ENCODE peak calls at places on chromosomes 3 and 15, in nine cellular contexts. D, T, E, G, K, P, S, W and Y are unnamed samples.

GRCh38 chr3:13139471-13140065 is 66.3 kb upstream of the IQSEC1 start:
- DNase-seq in D (no peak), T (no peak), E (no peak), G (no peak), K (no peak), P (no peak), S (no peak), W (no peak), Y (no peak)

GRCh38 chr3:183293966-183294365 is 40.9 kb downstream of the B3GNT5 start:
- DNase-seq in D (no peak), T (no peak), E (no peak), G (no peak), K (no peak), P (no peak), S (no peak), W (no peak), Y (no peak)

GRCh38 chr15:34952481-34952880 is 17.1 kb downstream of the AQR start:
- DNase-seq in D (no peak), T (no peak), E (no peak), G (no peak), K (no peak), P (no peak), S (no peak), W (no peak), Y (no peak)

GRCh38 chr3:169171739-169172138 is 491.8 kb downstream of the MECOM start:
- DNase-seq in D (no peak), T (no peak), E (no peak), G (no peak), K (no peak), P (peak), S (no peak), W (no peak), Y (no peak)

GRCh38 chr15:43256341-43256740 is 10.4 kb downstream of the TGM5 start:
- DNase-seq in D (no peak), T (no peak), E (no peak), G (no peak), K (no peak), P (no peak), S (no peak), W (no peak), Y (no peak)

GRCh38 chr3:167930453-167930852 is 165.3 kb downstream of the GOLIM4 start:
- DNase-seq in D (no peak), T (no peak), E (no peak), G (no peak), K (no peak), P (no peak), S (no peak), W (no peak), Y (no peak)

GRCh38 chr15:89794627-89795241 is 18.6 kb downstream of the MESP2 start:
- DNase-seq in D (no peak), T (no peak), E (no peak), G (no peak), K (peak), P (peak), S (no peak), W (no peak), Y (no peak)

GRCh38 chr3:25455316-25456232 is 27.5 kb downstream of the RARB start:
- DNase-seq in D (no peak), T (no peak), E (no peak), G (no peak), K (peak), P (no peak), S (no peak), W (no peak), Y (no peak)

GRCh38 chr3:127061641-127062040 is 78.7 kb downstream of the PLXNA1 start:
- DNase-seq in D (no peak), T (no peak), E (no peak), G (no peak), K (no peak), P (no peak), S (no peak), W (no peak), Y (no peak)

GRCh38 chr3:16697437-16698258 is 92.4 kb upstream of the DAZL start:
- DNase-seq in D (no peak), T (no peak), E (peak), G (no peak), K (no peak), P (peak), S (no peak), W (no peak), Y (no peak)

GRCh38 chr3:50600141-50600753 is 11.3 kb downstream of the CISH start:
- DNase-seq in D (no peak), T (no peak), E (no peak), G (no peak), K (no peak), P (no peak), S (no peak), W (no peak), Y (no peak)

GRCh38 chr3:134073583-134073945 is 43.8 kb upstream of the SLCO2A1 start:
- DNase-seq in D (no peak), T (no peak), E (no peak), G (no peak), K (no peak), P (no peak), S (no peak), W (no peak), Y (no peak)

GRCh38 chr3:132787616-132788015 is 65.4 kb upstream of the NPHP3 start:
- DNase-seq in D (no peak), T (no peak), E (no peak), G (no peak), K (peak), P (peak), S (no peak), W (no peak), Y (no peak)

GRCh38 chr3:55500555-55501340 is 13.6 kb upstream of the WNT5A start:
- DNase-seq in D (no peak), T (no peak), E (no peak), G (no peak), K (peak), P (no peak), S (no peak), W (no peak), Y (no peak)

GRCh38 chr3:33420966-33421365 is 19.2 kb downstream of the UBP1 start:
- DNase-seq in D (no peak), T (no peak), E (no peak), G (no peak), K (no peak), P (no peak), S (no peak), W (no peak), Y (no peak)

GRCh38 chr15:57329582-57330367 is 46.5 kb upstream of the CGNL1 start:
- DNase-seq in D (no peak), T (no peak), E (no peak), G (no peak), K (no peak), P (peak), S (no peak), W (no peak), Y (no peak)

GRCh38 chr3:87318609-87319008 is 42.2 kb upstream of the POU1F1 start:
- DNase-seq in D (no peak), T (no peak), E (no peak), G (no peak), K (peak), P (no peak), S (no peak), W (no peak), Y (no peak)

GRCh38 chr3:45083023-45083422 is 56.9 kb downstream of the CLEC3B start:
- DNase-seq in D (no peak), T (no peak), E (no peak), G (no peak), K (no peak), P (no peak), S (no peak), W (no peak), Y (no peak)

GRCh38 chr3:87462228-87462627 is 185.8 kb upstream of the POU1F1 start:
- DNase-seq in D (no peak), T (no peak), E (no peak), G (no peak), K (no peak), P (peak), S (no peak), W (no peak), Y (no peak)

GRCh38 chr3:110378481-110378880 is 693.1 kb upstream of the NECTIN3 start:
- DNase-seq in D (no peak), T (no peak), E (no peak), G (no peak), K (no peak), P (no peak), S (no peak), W (no peak), Y (no peak)

GRCh38 chr3:179882322-179882721 is 154.4 kb downstream of the PEX5L start:
- DNase-seq in D (no peak), T (no peak), E (no peak), G (no peak), K (peak), P (no peak), S (no peak), W (no peak), Y (no peak)

GRCh38 chr15:100201376-100202280 is 140.1 kb downstream of the ADAMTS17 start:
- DNase-seq in D (peak), T (no peak), E (no peak), G (no peak), K (peak), P (no peak), S (no peak), W (no peak), Y (no peak)

GRCh38 chr3:23576379-23576959 is 229.3 kb upstream of the UBE2E1 start:
- DNase-seq in D (no peak), T (no peak), E (no peak), G (no peak), K (peak), P (no peak), S (no peak), W (no peak), Y (no peak)

GRCh38 chr3:52176951-52177700 is 20.8 kb upstream of the ALAS1 start:
- DNase-seq in D (no peak), T (no peak), E (no peak), G (no peak), K (no peak), P (no peak), S (no peak), W (no peak), Y (no peak)

GRCh38 chr3:157398598-157398997 is 38.1 kb upstream of the PTX3 start:
- DNase-seq in D (no peak), T (no peak), E (no peak), G (no peak), K (no peak), P (no peak), S (no peak), W (no peak), Y (no peak)

GRCh38 chr3:197028711-197029510 is 706 bp downstream of the MELTF start:
- DNase-seq in D (no peak), T (no peak), E (peak), G (no peak), K (peak), P (peak), S (no peak), W (no peak), Y (no peak)

GRCh38 chr15:77784361-77785292 is 151.9 kb upstream of the LINGO1 start:
- DNase-seq in D (peak), T (no peak), E (no peak), G (no peak), K (peak), P (peak), S (no peak), W (no peak), Y (no peak)

GRCh38 chr3:43624619-43625305 is 3.0 kb upstream of the ANO10 start:
- DNase-seq in D (no peak), T (no peak), E (no peak), G (no peak), K (no peak), P (no peak), S (no peak), W (no peak), Y (no peak)

GRCh38 chr3:32481791-32482631 is 20.6 kb downstream of the CMTM6 start:
- DNase-seq in D (no peak), T (no peak), E (no peak), G (no peak), K (no peak), P (no peak), S (no peak), W (no peak), Y (no peak)

GRCh38 chr15:59174846-59175831 is 31.5 kb upstream of the LDHAL6B start:
- DNase-seq in D (peak), T (peak), E (peak), G (no peak), K (peak), P (peak), S (peak), W (peak), Y (no peak)

GRCh38 chr3:39843440-39843839 is 34.0 kb downstream of the MYRIP start:
- DNase-seq in D (no peak), T (no peak), E (no peak), G (no peak), K (no peak), P (no peak), S (no peak), W (no peak), Y (no peak)